ENCODE peak calls at places on chromosomes 4 and X, in five cellular contexts. V is suprapubic skin, N is GM13977, D is GM12865, M is B cell. Y is an unnamed sample.

GRCh38 chr4:26141101-26141830 is 179.5 kb upstream of the RBPJ start:
- DNase-seq in V (no peak), N (no peak), D (no peak), M (no peak), Y (no peak)

GRCh38 chr4:122003335-122003734 is 51.5 kb upstream of the TRPC3 start:
- DNase-seq in V (no peak), N (peak; percentile 9), D (peak; percentile 73), M (peak; percentile 38), Y (peak; percentile 14)

GRCh38 chr4:137677851-137678250 is 145.6 kb upstream of the PCDH18 start:
- DNase-seq in V (no peak), N (no peak), D (no peak), M (no peak), Y (no peak)

GRCh38 chrX:110418220-110418856 is 59.7 kb downstream of the RTL9 start:
- DNase-seq in V (no peak), N (peak; percentile 23), D (no peak), M (no peak), Y (no peak)

GRCh38 chrX:2594491-2594890 is 93.7 kb upstream of the DHRSX start:
- DNase-seq in V (no peak), N (no peak), D (no peak), M (no peak), Y (no peak)

GRCh38 chr4:3342182-3342854 is 49.5 kb downstream of the RGS12 start:
- DNase-seq in V (no peak), N (no peak), D (no peak), M (no peak), Y (no peak)

GRCh38 chr4:165052627-165053026 is 1.0 kb upstream of the TRIM75 start:
- DNase-seq in V (no peak), N (no peak), D (no peak), M (no peak), Y (no peak)

GRCh38 chr4:74338792-74339333 is 26.1 kb upstream of the EREG start:
- DNase-seq in V (no peak), N (no peak), D (no peak), M (no peak), Y (no peak)

GRCh38 chrX:136220535-136220934 is 30.7 kb downstream of the MAP7D3 start:
- DNase-seq in V (no peak), N (no peak), D (no peak), M (no peak), Y (no peak)

GRCh38 chr4:6342530-6343293 is 73.1 kb downstream of the WFS1 start:
- DNase-seq in V (no peak), N (no peak), D (no peak), M (no peak), Y (no peak)

GRCh38 chr4:128450326-128451120 is 162.9 kb upstream of the PGRMC2 start:
- DNase-seq in V (no peak), N (no peak), D (no peak), M (no peak), Y (no peak)

GRCh38 chrX:129984196-129984962 is 1.9 kb downstream of the BCORL1 start:
- DNase-seq in V (no peak), N (peak; percentile 69), D (peak; percentile 25), M (peak; percentile 75), Y (peak; percentile 69)

GRCh38 chrX:13180807-13181206 is 136.4 kb upstream of the FAM9C start:
- DNase-seq in V (no peak), N (no peak), D (no peak), M (no peak), Y (no peak)

GRCh38 chr4:10403633-10404445 is 53.4 kb downstream of the ZNF518B start:
- DNase-seq in V (no peak), N (peak; percentile 38), D (peak; percentile 20), M (no peak), Y (peak; percentile 25)

GRCh38 chr4:34250562-34250961 is 1993.8 kb downstream of the ARAP2 start:
- DNase-seq in V (no peak), N (no peak), D (no peak), M (no peak), Y (no peak)

GRCh38 chr4:85600501-85600900 is 125.6 kb downstream of the ARHGAP24 start:
- DNase-seq in V (no peak), N (no peak), D (no peak), M (no peak), Y (no peak)

GRCh38 chr4:13892739-13893105 is 265.2 kb upstream of the BOD1L1 start:
- DNase-seq in V (no peak), N (no peak), D (no peak), M (no peak), Y (no peak)

GRCh38 chr4:152255437-152255836 is 280.5 kb downstream of the FBXW7 start:
- DNase-seq in V (no peak), N (peak; percentile 49), D (peak; percentile 89), M (no peak), Y (peak; percentile 47)

GRCh38 chr4:169582203-169582602 is 30.2 kb downstream of the NEK1 start:
- DNase-seq in V (no peak), N (no peak), D (peak; percentile 63), M (no peak), Y (no peak)

GRCh38 chrX:70171636-70172035 is 5.6 kb upstream of the DGAT2L6 start:
- DNase-seq in V (no peak), N (no peak), D (no peak), M (no peak), Y (no peak)

GRCh38 chr4:99382745-99383360 is 30.3 kb upstream of the ADH1C start:
- DNase-seq in V (no peak), N (no peak), D (no peak), M (no peak), Y (no peak)

GRCh38 chrX:19698125-19698524 is 182.8 kb upstream of the MAP3K15 start:
- DNase-seq in V (no peak), N (no peak), D (no peak), M (no peak), Y (no peak)

GRCh38 chr4:5051692-5052423 is 578 bp downstream of the STK32B start:
- DNase-seq in V (no peak), N (peak; percentile 31), D (no peak), M (peak; percentile 49), Y (peak; percentile 30)

GRCh38 chrX:78527263-78527662 is 131.9 kb downstream of the RTL3 start:
- DNase-seq in V (no peak), N (no peak), D (no peak), M (no peak), Y (no peak)

GRCh38 chr4:72473434-72473900 is 95.6 kb downstream of the ADAMTS3 start:
- DNase-seq in V (no peak), N (no peak), D (no peak), M (no peak), Y (no peak)

GRCh38 chr4:86855572-86855971 is 6.4 kb upstream of the SLC10A6 start:
- DNase-seq in V (no peak), N (no peak), D (no peak), M (no peak), Y (no peak)

GRCh38 chr4:129972257-129972656 is 876.3 kb downstream of the C4orf33 start:
- DNase-seq in V (no peak), N (no peak), D (no peak), M (no peak), Y (no peak)

GRCh38 chr4:185383451-185383850 is 12.3 kb downstream of the LRP2BP start:
- DNase-seq in V (no peak), N (no peak), D (no peak), M (no peak), Y (no peak)

GRCh38 chr4:10083861-10084641 is 32.5 kb downstream of the WDR1 start:
- DNase-seq in V (peak; percentile 63), N (no peak), D (no peak), M (peak; percentile 14), Y (no peak)

GRCh38 chr4:173538903-173539445 is 8.9 kb upstream of the HAND2 start:
- DNase-seq in V (no peak), N (no peak), D (no peak), M (no peak), Y (no peak)

GRCh38 chrX:16148896-16149295 is 18.4 kb upstream of the MAGEB17 start:
- DNase-seq in V (no peak), N (no peak), D (no peak), M (no peak), Y (no peak)

GRCh38 chrX:45862801-45863200 is 662.1 kb upstream of the DIPK2B start:
- DNase-seq in V (no peak), N (no peak), D (no peak), M (no peak), Y (no peak)

GRCh38 chr4:88166608-88167007 is 8.2 kb upstream of the ABCG2 start:
- DNase-seq in V (no peak), N (no peak), D (no peak), M (no peak), Y (no peak)

GRCh38 chr4:188911199-188911598 is 772.0 kb downstream of the TRIML1 start:
- DNase-seq in V (no peak), N (no peak), D (no peak), M (no peak), Y (no peak)
- TF ChIP-seq CTCF in V (no peak), N (no peak), D (no peak), M (no peak), Y (no peak)

GRCh38 chr4:153785830-153786721 is 2.8 kb downstream of the SFRP2 start:
- DNase-seq in V (no peak), N (peak; percentile 58), D (peak; percentile 23), M (no peak), Y (peak; percentile 44)
- TF ChIP-seq CTCF in V (no peak), N (peak; percentile 47), D (peak; percentile 31), M (no peak), Y (peak; percentile 16)

DNA sequence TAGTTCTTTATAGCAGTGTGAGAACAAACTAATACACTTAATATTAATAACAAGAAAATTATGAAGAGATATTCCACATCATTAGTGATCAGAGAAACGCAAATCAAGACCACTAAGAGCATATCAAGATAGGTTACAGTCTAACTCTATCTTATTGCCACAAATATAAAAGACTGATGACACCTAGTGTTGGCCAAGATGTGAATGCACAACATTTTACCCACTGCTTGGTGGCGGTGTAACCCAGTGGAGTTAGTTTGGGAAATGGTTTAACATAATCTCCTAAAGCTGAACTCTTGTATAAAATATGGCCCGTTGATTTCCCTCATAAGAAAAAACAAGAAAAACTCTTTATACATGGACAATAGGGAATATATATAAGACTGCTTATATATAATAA is 92.4 kb downstream of the SLITRK2 start:
- DNase-seq in V (no peak), N (no peak), D (no peak), M (no peak), Y (no peak)
- TF ChIP-seq CTCF in V (no peak), N (no peak), D (no peak), M (no peak), Y (no peak)

GRCh38 chr4:77014256-77014655 is 61.5 kb downstream of the CCNI start:
- DNase-seq in V (no peak), N (no peak), D (no peak), M (no peak), Y (no peak)
- TF ChIP-seq CTCF in V (no peak), N (no peak), D (no peak), M (no peak), Y (no peak)

DNA sequence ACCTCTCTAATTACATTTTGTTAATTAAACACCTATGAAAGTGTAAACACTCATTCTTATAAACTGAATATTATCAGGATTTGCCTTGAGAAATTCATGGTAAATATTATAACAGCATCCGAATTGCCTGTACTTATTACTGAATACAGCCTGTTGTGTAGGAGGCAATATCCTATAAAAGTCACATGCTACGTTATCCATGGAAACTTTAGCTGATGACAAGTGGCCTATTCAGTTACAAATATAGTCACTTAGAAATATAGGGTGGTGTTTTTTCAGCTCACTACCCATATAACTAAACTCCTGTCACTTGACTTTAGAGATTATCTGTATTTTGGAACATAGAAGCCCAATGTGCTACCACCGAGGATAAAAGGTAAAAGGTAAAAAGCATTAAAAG is 493.4 kb downstream of the INPP4B start:
- DNase-seq in V (no peak), N (no peak), D (no peak), M (no peak), Y (no peak)
- TF ChIP-seq CTCF in V (no peak), N (no peak), D (no peak), M (no peak), Y (no peak)

GRCh38 chrX:149825424-149825823 is 43.7 kb downstream of the MAGEA9 start:
- DNase-seq in V (no peak), N (no peak), D (peak; percentile 41), M (no peak), Y (no peak)
- TF ChIP-seq CTCF in V (no peak), N (peak; percentile 54), D (peak; percentile 37), M (no peak), Y (no peak)